ENCODE peak calls at places on chromosomes 2 and 18, in seven cellular contexts. A, B, O, G, Q, U and J are unnamed samples.

GRCh38 chr2:96140941-96141623 is 2.8 kb upstream of the ASTL start:
- DNase-seq in A (no peak), B (no peak), O (no peak), G (no peak), Q (no peak), U (no peak), J (no peak)

GRCh38 chr2:207252979-207253640 is 87.4 kb upstream of the KLF7 start:
- DNase-seq in A (no peak), B (peak; percentile 43), O (no peak), G (no peak), Q (no peak), U (no peak), J (peak; percentile 40)

GRCh38 chr18:29749699-29750098 is 1292.8 kb downstream of the DSC3 start:
- DNase-seq in A (no peak), B (no peak), O (no peak), G (no peak), Q (no peak), U (no peak), J (peak; percentile 87)

GRCh38 chr2:204628926-204629661 is 83.8 kb downstream of the PARD3B start:
- DNase-seq in A (no peak), B (no peak), O (no peak), G (peak; percentile 8), Q (peak; percentile 19), U (no peak), J (no peak)

GRCh38 chr2:32849456-32850194 is 97.1 kb upstream of the LTBP1 start:
- DNase-seq in A (no peak), B (no peak), O (no peak), G (no peak), Q (no peak), U (no peak), J (no peak)

GRCh38 chr2:184579226-184579625 is 19.1 kb upstream of the ZNF804A start:
- DNase-seq in A (no peak), B (no peak), O (no peak), G (no peak), Q (no peak), U (no peak), J (no peak)

GRCh38 chr18:6056171-6056932 is 161.0 kb upstream of the TMEM200C start:
- DNase-seq in A (no peak), B (no peak), O (no peak), G (peak; percentile 73), Q (peak; percentile 65), U (no peak), J (peak; percentile 75)

GRCh38 chr2:164479460-164479859 is 141.8 kb downstream of the GRB14 start:
- DNase-seq in A (no peak), B (peak; percentile 72), O (peak; percentile 19), G (peak; percentile 5), Q (peak; percentile 41), U (no peak), J (peak; percentile 48)

GRCh38 chr2:20213651-20214565 is 11.0 kb downstream of the SDC1 start:
- DNase-seq in A (no peak), B (no peak), O (no peak), G (peak; percentile 89), Q (no peak), U (no peak), J (no peak)

GRCh38 chr2:96205238-96205637 is 3.4 kb downstream of the STARD7 start:
- DNase-seq in A (no peak), B (no peak), O (no peak), G (no peak), Q (peak; percentile 23), U (no peak), J (peak; percentile 67)

GRCh38 chr2:16023663-16024360 is 83.5 kb downstream of the MYCN start:
- DNase-seq in A (no peak), B (no peak), O (no peak), G (no peak), Q (no peak), U (no peak), J (no peak)